ENCODE peak calls at places on chromosomes 4 and X, in nine cellular contexts. T is stimulated activated CD4-positive, alpha-beta T cell treated with anti-CD3 and anti-CD28 coated beads, Interleukin-2, amount 100 ng/mL, for 24 hours; K is IMR-90; E is WTC11; J is kidney epithelial cell; H is pancreas; Y is NCI-H69; A is putamen; X is central memory CD8-positive, alpha-beta T cell. S is an unnamed sample.

GRCh38 chr4:174036563-174036962 is 246.9 kb downstream of the FBXO8 start:
- DNase-seq in T (no peak), K (no peak), E (no peak), J (no peak), H (no peak), Y (peak; percentile 85), A (no peak), X (no peak), S (no peak)

GRCh38 chr4:37601527-37601926 is 84.6 kb downstream of the RELL1 start:
- DNase-seq in T (no peak), K (peak; percentile 56), E (no peak), J (no peak), H (no peak), Y (no peak), A (no peak), X (no peak), S (no peak)

GRCh38 chr4:79178770-79179169 is 147.1 kb downstream of the NAA11 start:
- DNase-seq in T (no peak), K (no peak), E (no peak), J (no peak), H (no peak), Y (no peak), A (no peak), X (no peak), S (peak; percentile 28)

GRCh38 chrX:131923614-131924250 is 99.4 kb upstream of the STK26 start:
- DNase-seq in T (no peak), K (no peak), E (no peak), J (no peak), H (no peak), Y (peak; percentile 0), A (no peak), X (no peak), S (no peak)

GRCh38 chr4:184328022-184328736 is 110.5 kb upstream of the ENPP6 start:
- DNase-seq in T (peak; percentile 41), K (no peak), E (no peak), J (no peak), H (no peak), Y (no peak), A (no peak), X (no peak), S (no peak)

GRCh38 chrX:19811807-19812604 is 75.4 kb downstream of the SH3KBP1 start:
- DNase-seq in T (no peak), K (peak; percentile 87), E (no peak), J (peak; percentile 12), H (no peak), Y (no peak), A (no peak), X (no peak), S (no peak)

GRCh38 chrX:8484360-8484759 is 19.7 kb downstream of the VCX3B start:
- DNase-seq in T (no peak), K (no peak), E (no peak), J (no peak), H (no peak), Y (peak; percentile 42), A (no peak), X (no peak), S (no peak)

GRCh38 chr4:41865306-41865980 is 69.8 kb upstream of the TMEM33 start:
- DNase-seq in T (no peak), K (no peak), E (peak; percentile 40), J (no peak), H (no peak), Y (no peak), A (no peak), X (no peak), S (no peak)

GRCh38 chr4:1009647-1010521 is 1.5 kb upstream of the FGFRL1 start:
- DNase-seq in T (peak; percentile 79), K (peak; percentile 36), E (peak; percentile 60), J (no peak), H (peak; percentile 87), Y (peak; percentile 64), A (peak; percentile 44), X (peak; percentile 61), S (peak; percentile 69)

GRCh38 chr4:68905598-68906237 is 45.9 kb downstream of the UGT2A3 start:
- DNase-seq in T (no peak), K (no peak), E (peak; percentile 13), J (no peak), H (peak; percentile 58), Y (no peak), A (no peak), X (no peak), S (no peak)

GRCh38 chr4:134935320-134935719 is 733.7 kb upstream of the PABPC4L start:
- DNase-seq in T (no peak), K (no peak), E (peak; percentile 51), J (no peak), H (no peak), Y (peak; percentile 33), A (no peak), X (no peak), S (no peak)

GRCh38 chr4:84931961-84932360 is 34.5 kb downstream of the WDFY3 start:
- DNase-seq in T (no peak), K (no peak), E (no peak), J (no peak), H (no peak), Y (no peak), A (no peak), X (no peak), S (no peak)

GRCh38 chrX:115584715-115585114 is 23.7 kb downstream of the PLS3 start:
- DNase-seq in T (no peak), K (peak; percentile 64), E (no peak), J (no peak), H (no peak), Y (no peak), A (no peak), X (no peak), S (no peak)